ENCODE peak calls at places on chromosomes 3 and 15, in eight cellular contexts. One of them, this sample, is unnamed.

GRCh38 chr3:155190686-155191085 is 102.8 kb downstream of the STRIT1 start:
- DNase-seq in hepatocyte: no peak
- DNase-seq in GM06990: no peak
- DNase-seq in HCT116: no peak
- DNase-seq in Calu3: no peak
- DNase-seq in WTC11: no peak
- DNase-seq in left ventricle myocardium inferior: no peak
- DNase-seq in GM12865: no peak
- DNase-seq in this sample: no peak

GRCh38 chr15:76107169-76107568 is 47.4 kb downstream of the TMEM266 start:
- DNase-seq in hepatocyte: no peak
- DNase-seq in GM06990: no peak
- DNase-seq in HCT116: no peak
- DNase-seq in Calu3: no peak
- DNase-seq in WTC11: no peak
- DNase-seq in left ventricle myocardium inferior: no peak
- DNase-seq in GM12865: no peak
- DNase-seq in this sample: peak

GRCh38 chr15:62709261-62709660 is 333.3 kb upstream of the TPM1 start:
- DNase-seq in hepatocyte: no peak
- DNase-seq in GM06990: no peak
- DNase-seq in HCT116: no peak
- DNase-seq in Calu3: no peak
- DNase-seq in WTC11: no peak
- DNase-seq in left ventricle myocardium inferior: no peak
- DNase-seq in GM12865: no peak
- DNase-seq in this sample: no peak

GRCh38 chr15:52434885-52435284 is 93.8 kb downstream of the MYO5A start:
- DNase-seq in hepatocyte: no peak
- DNase-seq in GM06990: no peak
- DNase-seq in HCT116: no peak
- DNase-seq in Calu3: no peak
- DNase-seq in WTC11: no peak
- DNase-seq in left ventricle myocardium inferior: no peak
- DNase-seq in GM12865: no peak
- DNase-seq in this sample: no peak

GRCh38 chr3:64321747-64322146 is 96.5 kb upstream of the PRICKLE2 start:
- DNase-seq in hepatocyte: peak
- DNase-seq in GM06990: no peak
- DNase-seq in HCT116: no peak
- DNase-seq in Calu3: peak
- DNase-seq in WTC11: no peak
- DNase-seq in left ventricle myocardium inferior: no peak
- DNase-seq in GM12865: no peak
- DNase-seq in this sample: peak

GRCh38 chr3:124654470-124654845 is 75.8 kb upstream of the UMPS start:
- DNase-seq in hepatocyte: no peak
- DNase-seq in GM06990: no peak
- DNase-seq in HCT116: no peak
- DNase-seq in Calu3: no peak
- DNase-seq in WTC11: no peak
- DNase-seq in left ventricle myocardium inferior: no peak
- DNase-seq in GM12865: no peak
- DNase-seq in this sample: no peak

GRCh38 chr3:23356169-23356568 is 153.0 kb downstream of the UBE2E2 start:
- DNase-seq in hepatocyte: no peak
- DNase-seq in GM06990: no peak
- DNase-seq in HCT116: no peak
- DNase-seq in Calu3: no peak
- DNase-seq in WTC11: no peak
- DNase-seq in left ventricle myocardium inferior: no peak
- DNase-seq in GM12865: no peak
- DNase-seq in this sample: no peak

GRCh38 chr3:186998937-186999368 is 68.6 kb downstream of the ST6GAL1 start:
- DNase-seq in hepatocyte: no peak
- DNase-seq in GM06990: no peak
- DNase-seq in HCT116: no peak
- DNase-seq in Calu3: no peak
- DNase-seq in WTC11: peak
- DNase-seq in left ventricle myocardium inferior: no peak
- DNase-seq in GM12865: no peak
- DNase-seq in this sample: no peak

GRCh38 chr3:56616479-56617006 is 59.6 kb downstream of the CCDC66 start:
- DNase-seq in hepatocyte: no peak
- DNase-seq in GM06990: no peak
- DNase-seq in HCT116: no peak
- DNase-seq in Calu3: no peak
- DNase-seq in WTC11: no peak
- DNase-seq in left ventricle myocardium inferior: no peak
- DNase-seq in GM12865: no peak
- DNase-seq in this sample: no peak

GRCh38 chr3:194203482-194204035 is 67.6 kb downstream of the HES1 start:
- DNase-seq in hepatocyte: no peak
- DNase-seq in GM06990: peak
- DNase-seq in HCT116: no peak
- DNase-seq in Calu3: no peak
- DNase-seq in WTC11: no peak
- DNase-seq in left ventricle myocardium inferior: no peak
- DNase-seq in GM12865: peak
- DNase-seq in this sample: no peak

GRCh38 chr3:52532517-52532837 is 1.2 kb downstream of the NT5DC2 start:
- DNase-seq in hepatocyte: peak
- DNase-seq in GM06990: no peak
- DNase-seq in HCT116: no peak
- DNase-seq in Calu3: peak
- DNase-seq in WTC11: peak
- DNase-seq in left ventricle myocardium inferior: no peak
- DNase-seq in GM12865: peak
- DNase-seq in this sample: peak

GRCh38 chr3:133883657-133884546 is 11.8 kb downstream of the RAB6B start:
- DNase-seq in hepatocyte: no peak
- DNase-seq in GM06990: no peak
- DNase-seq in HCT116: no peak
- DNase-seq in Calu3: no peak
- DNase-seq in WTC11: no peak
- DNase-seq in left ventricle myocardium inferior: no peak
- DNase-seq in GM12865: no peak
- DNase-seq in this sample: no peak

GRCh38 chr3:84943379-84943778 is 15.4 kb upstream of the CADM2 start:
- DNase-seq in hepatocyte: no peak
- DNase-seq in GM06990: no peak
- DNase-seq in HCT116: no peak
- DNase-seq in Calu3: no peak
- DNase-seq in WTC11: no peak
- DNase-seq in left ventricle myocardium inferior: no peak
- DNase-seq in GM12865: no peak
- DNase-seq in this sample: no peak
- TF ChIP-seq CTCF in hepatocyte: peak
- TF ChIP-seq CTCF in GM06990: no peak
- TF ChIP-seq CTCF in HCT116: no peak
- TF ChIP-seq CTCF in Calu3: no peak
- TF ChIP-seq CTCF in WTC11: peak
- TF ChIP-seq CTCF in left ventricle myocardium inferior: no peak
- TF ChIP-seq CTCF in GM12865: no peak
- TF ChIP-seq CTCF in this sample: peak

DNA sequence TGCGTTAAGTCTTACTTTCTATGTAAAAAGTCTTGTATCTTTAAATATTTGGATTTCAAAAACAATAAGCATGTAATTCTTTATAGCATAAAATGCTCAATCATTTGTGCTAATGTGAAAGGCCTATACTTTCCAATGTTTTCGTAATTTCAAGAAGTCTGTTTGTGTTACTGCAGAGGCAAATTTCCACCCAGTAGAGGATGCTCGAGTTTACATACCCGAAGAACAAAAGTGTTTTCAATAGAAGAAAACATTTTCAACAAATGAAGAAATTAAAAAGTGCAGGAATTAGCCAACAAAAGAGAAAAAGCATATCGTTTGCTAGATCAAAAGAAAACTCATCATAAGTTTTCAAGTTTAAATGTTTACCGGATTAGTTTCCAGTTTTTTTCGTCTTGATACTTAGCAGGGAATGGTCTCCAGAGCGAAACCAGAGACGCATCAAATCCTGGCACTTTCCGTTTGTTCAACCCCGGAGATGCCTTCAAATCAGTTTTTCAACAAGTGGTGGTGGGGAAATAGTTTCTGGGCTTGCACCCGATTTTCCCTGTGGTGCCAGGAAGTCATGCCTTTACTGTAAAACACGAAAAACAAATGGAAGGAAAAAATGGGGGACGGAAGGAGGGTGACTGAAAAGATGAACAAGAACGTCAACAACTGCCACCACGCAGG is 1.0 kb downstream of the CGGBP1 start:
- DNase-seq in hepatocyte: peak
- DNase-seq in GM06990: no peak
- DNase-seq in HCT116: no peak
- DNase-seq in Calu3: no peak
- DNase-seq in WTC11: no peak
- DNase-seq in left ventricle myocardium inferior: no peak
- DNase-seq in GM12865: peak
- DNase-seq in this sample: peak
- TF ChIP-seq CTCF in hepatocyte: peak
- TF ChIP-seq CTCF in GM06990: peak
- TF ChIP-seq CTCF in HCT116: no peak
- TF ChIP-seq CTCF in Calu3: no peak
- TF ChIP-seq CTCF in WTC11: no peak
- TF ChIP-seq CTCF in left ventricle myocardium inferior: no peak
- TF ChIP-seq CTCF in GM12865: no peak
- TF ChIP-seq CTCF in this sample: no peak

DNA sequence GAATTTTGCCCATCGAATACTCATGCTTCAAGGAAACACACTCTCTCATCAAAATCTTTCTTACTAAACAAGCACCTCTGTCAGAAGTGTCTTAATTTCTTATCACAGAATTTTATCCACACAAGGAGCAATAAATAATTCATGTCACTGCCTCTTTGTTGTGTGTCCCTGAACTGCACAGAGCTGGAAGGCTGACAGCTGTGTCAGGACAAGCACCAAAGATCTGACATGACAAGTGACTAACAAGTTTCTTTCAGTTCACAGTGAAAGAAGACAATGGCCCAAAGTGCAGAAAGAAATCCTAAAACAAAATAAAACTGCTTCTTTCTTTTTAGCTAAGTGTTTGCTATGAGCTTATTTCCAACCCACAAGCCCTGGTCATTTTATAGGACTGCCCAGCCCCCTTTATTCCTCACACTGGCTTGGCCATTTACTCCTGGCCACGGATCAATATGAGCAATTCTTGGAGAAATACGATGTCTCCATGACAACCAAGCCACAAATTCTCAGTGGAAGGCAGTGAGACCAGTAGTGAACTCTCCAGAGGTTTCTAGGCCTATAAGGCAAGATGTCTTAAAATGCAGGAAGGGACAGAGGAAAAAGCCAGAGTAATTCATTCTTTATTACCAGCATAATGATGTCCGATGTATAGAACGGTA is 238.5 kb downstream of the WDR72 start:
- DNase-seq in hepatocyte: no peak
- DNase-seq in GM06990: no peak
- DNase-seq in HCT116: no peak
- DNase-seq in Calu3: peak
- DNase-seq in WTC11: no peak
- DNase-seq in left ventricle myocardium inferior: no peak
- DNase-seq in GM12865: no peak
- DNase-seq in this sample: no peak
- TF ChIP-seq CTCF in hepatocyte: no peak
- TF ChIP-seq CTCF in GM06990: no peak
- TF ChIP-seq CTCF in HCT116: no peak
- TF ChIP-seq CTCF in Calu3: no peak
- TF ChIP-seq CTCF in WTC11: no peak
- TF ChIP-seq CTCF in left ventricle myocardium inferior: no peak
- TF ChIP-seq CTCF in GM12865: no peak
- TF ChIP-seq CTCF in this sample: no peak

GRCh38 chr15:100914876-100915275 is 4.3 kb upstream of the LRRK1 start:
- DNase-seq in hepatocyte: no peak
- DNase-seq in GM06990: no peak
- DNase-seq in HCT116: no peak
- DNase-seq in Calu3: no peak
- DNase-seq in WTC11: no peak
- DNase-seq in left ventricle myocardium inferior: no peak
- DNase-seq in GM12865: no peak
- DNase-seq in this sample: no peak
- TF ChIP-seq CTCF in hepatocyte: peak
- TF ChIP-seq CTCF in GM06990: no peak
- TF ChIP-seq CTCF in HCT116: no peak
- TF ChIP-seq CTCF in Calu3: no peak
- TF ChIP-seq CTCF in WTC11: no peak
- TF ChIP-seq CTCF in left ventricle myocardium inferior: no peak
- TF ChIP-seq CTCF in GM12865: no peak
- TF ChIP-seq CTCF in this sample: no peak

DNA sequence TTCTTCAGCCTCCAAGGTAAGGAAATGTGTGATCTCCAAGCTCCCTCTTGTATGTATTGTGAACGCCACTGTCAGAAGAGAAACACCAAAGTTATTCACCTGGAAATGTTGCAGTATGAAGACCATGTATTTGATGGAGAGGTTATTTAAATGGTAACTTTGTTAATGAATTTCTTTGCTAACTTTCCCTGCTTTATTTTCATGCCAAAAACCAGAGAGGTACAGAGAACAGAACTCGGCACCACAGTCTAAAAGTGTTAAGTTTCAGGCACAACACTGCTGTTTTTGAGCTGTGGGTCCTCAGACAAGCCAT is 73.1 kb upstream of the TNFSF10 start:
- DNase-seq in hepatocyte: no peak
- DNase-seq in GM06990: no peak
- DNase-seq in HCT116: no peak
- DNase-seq in Calu3: no peak
- DNase-seq in WTC11: no peak
- DNase-seq in left ventricle myocardium inferior: no peak
- DNase-seq in GM12865: no peak
- DNase-seq in this sample: no peak
- TF ChIP-seq CTCF in hepatocyte: no peak
- TF ChIP-seq CTCF in GM06990: no peak
- TF ChIP-seq CTCF in HCT116: no peak
- TF ChIP-seq CTCF in Calu3: no peak
- TF ChIP-seq CTCF in WTC11: peak
- TF ChIP-seq CTCF in left ventricle myocardium inferior: peak
- TF ChIP-seq CTCF in GM12865: no peak
- TF ChIP-seq CTCF in this sample: no peak

DNA sequence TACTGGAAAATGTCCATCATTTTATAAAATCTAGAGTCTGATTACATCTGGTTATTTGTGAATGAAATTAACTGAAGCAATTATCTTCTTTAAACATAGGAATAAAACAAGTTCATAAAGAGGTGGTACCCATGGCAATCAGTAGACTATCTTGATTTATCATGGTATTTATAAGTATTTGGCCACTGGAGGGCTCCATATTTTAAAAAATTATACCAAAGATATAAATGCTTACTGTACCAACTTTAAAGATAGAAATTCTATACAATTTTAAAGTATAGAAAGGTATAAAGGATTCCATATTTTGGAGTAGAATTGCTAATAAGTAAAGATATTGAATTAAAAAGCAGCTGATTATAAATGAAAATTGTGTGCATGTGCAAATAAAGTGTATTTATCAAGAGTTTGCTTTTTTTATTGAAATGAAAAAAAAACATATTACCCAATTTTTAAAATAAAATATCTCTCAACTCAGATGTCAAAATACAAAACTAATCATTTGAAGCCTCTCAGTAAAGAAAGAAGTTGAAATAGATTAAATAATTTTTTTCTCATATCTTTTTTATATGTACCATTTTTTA is 105.3 kb downstream of the BBX start:
- DNase-seq in hepatocyte: no peak
- DNase-seq in GM06990: no peak
- DNase-seq in HCT116: no peak
- DNase-seq in Calu3: no peak
- DNase-seq in WTC11: no peak
- DNase-seq in left ventricle myocardium inferior: no peak
- DNase-seq in GM12865: no peak
- DNase-seq in this sample: no peak
- TF ChIP-seq CTCF in hepatocyte: no peak
- TF ChIP-seq CTCF in GM06990: no peak
- TF ChIP-seq CTCF in HCT116: no peak
- TF ChIP-seq CTCF in Calu3: no peak
- TF ChIP-seq CTCF in WTC11: no peak
- TF ChIP-seq CTCF in left ventricle myocardium inferior: no peak
- TF ChIP-seq CTCF in GM12865: no peak
- TF ChIP-seq CTCF in this sample: peak

This sample was measured in MCF 10A.